ENCODE peak calls at places on chromosomes 7 and 10, in nine cellular contexts. C is ovary, E is cardiac fibroblast, T is body of pancreas, P is AG04450, Q is heart left ventricle, U is right atrium auricular region, H is lung, B is lower lobe of right lung. V is an unnamed sample.

GRCh38 chr10:72034040-72034499 is 54.3 kb downstream of the SPOCK2 start:
- DNase-seq in C (no peak), H (no peak), P (no peak), U (no peak), B (no peak), T (no peak), E (no peak), Q (no peak), V (no peak)

GRCh38 chr7:100503350-100503735 is 19.6 kb downstream of the NYAP1 start:
- DNase-seq in E (peak; percentile 88), U (no peak), Q (no peak), H (no peak), C (no peak), B (no peak), P (no peak), T (no peak), V (no peak)

GRCh38 chr7:6637544-6638229 is 569 bp downstream of the ZNF316 start:
- DNase-seq in E (no peak), H (peak; percentile 37), P (no peak), U (no peak), Q (peak; percentile 44), B (peak; percentile 59), C (no peak), T (no peak), V (peak; percentile 82)

GRCh38 chr10:111126073-111126472 is 49.2 kb downstream of the ADRA2A start:
- DNase-seq in E (peak; percentile 13), Q (no peak), T (no peak), U (no peak), B (no peak), C (no peak), P (no peak), H (no peak), V (no peak)

GRCh38 chr10:52568309-52568708 is 204.3 kb downstream of the MBL2 start:
- DNase-seq in C (no peak), Q (no peak), P (no peak), U (no peak), E (peak; percentile 56), H (no peak), T (no peak), B (no peak), V (no peak)

GRCh38 chr7:68146970-68147369 is 1150.3 kb downstream of the TYW1 start:
- DNase-seq in P (no peak), E (no peak), Q (no peak), U (no peak), T (no peak), B (no peak), H (no peak), C (no peak), V (no peak)

GRCh38 chr7:140230517-140230861 is 53.7 kb upstream of the KDM7A start:
- DNase-seq in U (no peak), H (no peak), P (no peak), T (no peak), Q (peak; percentile 67), C (no peak), B (peak; percentile 67), E (no peak), V (peak; percentile 52)

GRCh38 chr7:37119296-37119695 is 329.4 kb downstream of the ELMO1 start:
- DNase-seq in Q (no peak), E (no peak), C (no peak), P (no peak), T (no peak), B (no peak), H (no peak), U (no peak), V (no peak)

GRCh38 chr7:154598864-154599263 is 404.1 kb downstream of the PAXIP1 start:
- DNase-seq in Q (no peak), T (no peak), E (no peak), U (no peak), B (no peak), C (no peak), P (no peak), H (no peak), V (no peak)

GRCh38 chr10:49397036-49397999 is 1.4 kb upstream of the DRGX start:
- DNase-seq in B (no peak), E (peak; percentile 2), Q (no peak), T (no peak), H (no peak), U (peak; percentile 55), C (no peak), P (no peak), V (no peak)

GRCh38 chr7:73983437-73984164 is 44.4 kb upstream of the ELN start:
- DNase-seq in H (no peak), Q (peak; percentile 84), C (no peak), E (no peak), U (peak; percentile 76), P (no peak), T (no peak), B (peak; percentile 46), V (no peak)

GRCh38 chr10:78433722-78434535 is 400.3 kb downstream of the RPS24 start:
- DNase-seq in E (no peak), C (no peak), U (no peak), P (no peak), H (no peak), Q (peak; percentile 47), T (peak; percentile 39), B (no peak), V (no peak)

GRCh38 chr7:86961686-86962085 is 97.8 kb downstream of the ELAPOR2 start:
- DNase-seq in P (no peak), H (no peak), B (no peak), T (no peak), E (no peak), C (no peak), U (no peak), Q (no peak), V (no peak)

GRCh38 chr7:128906001-128906765 is 4.3 kb downstream of the KCP start:
- DNase-seq in T (no peak), U (no peak), E (no peak), C (no peak), Q (no peak), H (no peak), P (no peak), B (no peak), V (no peak)

GRCh38 chr7:158814637-158815036 is 14.7 kb downstream of the ESYT2 start:
- DNase-seq in P (no peak), U (no peak), Q (no peak), B (no peak), T (no peak), C (no peak), H (no peak), E (peak; percentile 35), V (no peak)

GRCh38 chr7:111090834-111091233 is at the start of gene LRRN3:
- DNase-seq in E (peak; percentile 61), Q (peak; percentile 64), T (no peak), U (no peak), B (no peak), P (no peak), C (peak; percentile 16), H (no peak), V (no peak)

DNA sequence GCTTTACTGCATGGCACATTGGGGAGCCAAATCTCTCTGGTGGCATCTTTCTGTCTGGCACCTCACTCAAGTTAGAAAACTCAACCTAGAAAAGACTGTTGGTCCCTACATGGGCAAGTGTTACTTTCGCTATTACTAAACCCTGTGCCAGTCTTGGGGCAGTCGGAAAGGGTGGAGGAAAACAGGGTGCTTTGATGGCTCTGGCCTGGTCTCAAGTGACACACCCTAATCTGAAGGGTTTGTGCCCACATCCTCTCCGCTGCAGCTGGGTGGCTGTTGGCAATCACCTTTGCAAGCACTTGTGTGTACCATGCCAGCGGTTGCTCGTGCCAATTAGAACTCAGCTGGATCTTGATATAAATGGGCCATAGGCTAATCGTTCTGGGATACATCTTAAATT is 159.8 kb upstream of the ITGB1 start:
- DNase-seq in B (peak; percentile 59), Q (no peak), H (peak; percentile 46), U (no peak), C (no peak), E (no peak), T (no peak), P (no peak), V (peak; percentile 22)
- H3K4me3 ChIP-seq in B (no peak overlapping the region), Q (no peak overlapping the region), H (no peak overlapping the region), U (no peak overlapping the region), C (no peak overlapping the region), E (no peak overlapping the region), T (no peak overlapping the region), P (no peak overlapping the region), V (no peak overlapping the region)

GRCh38 chr10:101570764-101571572 is 17.1 kb downstream of the POLL start:
- DNase-seq in U (no peak), P (no peak), E (no peak), T (no peak), H (no peak), C (no peak), Q (no peak), B (no peak), V (no peak)
- TF ChIP-seq CTCF in U (no peak), P (no peak), E (no peak), T (no peak), H (no peak), C (no peak), Q (no peak), B (no peak), V (no peak)

GRCh38 chr10:43078986-43079273 is 2.1 kb downstream of the RET start:
- DNase-seq in Q (no peak), B (no peak), C (no peak), T (no peak), P (no peak), E (peak; percentile 33), U (no peak), H (no peak), V (peak; percentile 22)

GRCh38 chr10:43079823-43080222 is 3.0 kb downstream of the RET start:
- DNase-seq in E (no peak), T (no peak), H (no peak), U (no peak), B (no peak), C (no peak), P (no peak), Q (no peak), V (no peak)

GRCh38 chr10:43077421-43078171 is 727 bp downstream of the RET start:
- DNase-seq in U (no peak), C (no peak), H (no peak), P (no peak), B (no peak), E (peak; percentile 21), T (no peak), Q (no peak), V (no peak)

GRCh38 chr10:43076876-43077420 is at the start of gene RET:
- DNase-seq in Q (peak; percentile 56), H (no peak), T (peak; percentile 17), U (no peak), B (no peak), P (no peak), C (no peak), E (peak; percentile 9), V (no peak)

GRCh38 chr10:43078175-43078985 is 1.5 kb downstream of the RET start:
- DNase-seq in E (no peak), C (no peak), H (no peak), Q (no peak), B (no peak), P (no peak), U (no peak), T (no peak), V (no peak)
- H3K4me3 ChIP-seq in E (no peak overlapping the region), C (no peak overlapping the region), H (no peak overlapping the region), Q (no peak overlapping the region), B (no peak overlapping the region), P (no peak overlapping the region), U (no peak overlapping the region), T (no peak overlapping the region), V (no peak overlapping the region)

DNA sequence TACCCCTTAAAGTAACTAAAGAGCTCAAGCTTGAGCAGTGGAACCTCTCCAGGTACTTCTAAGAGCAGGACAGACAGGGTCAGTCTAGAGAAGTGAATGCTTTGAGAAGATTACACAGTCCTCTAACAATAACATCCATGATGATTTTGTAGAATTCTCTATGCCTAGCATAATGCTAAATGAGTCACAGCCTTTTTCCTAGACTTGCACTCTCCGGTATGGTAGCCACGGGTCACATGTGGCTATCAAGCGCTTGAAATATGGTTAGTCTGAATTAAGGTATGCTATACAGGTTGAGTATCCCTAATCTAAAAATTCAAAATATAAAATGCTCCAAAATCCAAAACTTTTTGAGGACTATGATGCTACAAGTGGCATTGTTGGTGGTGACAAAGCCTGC is 166.6 kb upstream of the MKLN1 start:
- DNase-seq in T (no peak), P (no peak), U (no peak), Q (no peak), C (no peak), E (peak; percentile 44), H (no peak), B (no peak), V (no peak)
- TF ChIP-seq CTCF in T (no peak), P (no peak), U (no peak), Q (no peak), C (no peak), E (no peak), H (no peak), B (no peak), V (no peak)